ENCODE peak calls at places on chromosomes 16 and 17, in eight cellular contexts. G, L, T, C, Y, Q, D and W are unnamed samples.

GRCh38 chr17:62687997-62688396 is 60.5 kb downstream of the MRC2 start:
- DNase-seq in G (no peak), D (no peak), Y (no peak), T (no peak), C (no peak), L (no peak), Q (no peak), W (no peak)

GRCh38 chr17:76136276-76137025 is 4.6 kb downstream of the FOXJ1 start:
- DNase-seq in C (no peak), T (no peak), D (no peak), L (no peak), G (no peak), Y (no peak), Q (no peak), W (no peak)

GRCh38 chr17:77841742-77842141 is 116.8 kb upstream of the TNRC6C start:
- DNase-seq in G (no peak), C (no peak), L (no peak), T (no peak), D (no peak), Q (no peak), Y (peak), W (no peak)

GRCh38 chr17:56838687-56839086 is 4.7 kb downstream of the DGKE start:
- DNase-seq in C (no peak), L (no peak), T (no peak), Q (no peak), Y (no peak), D (no peak), G (no peak), W (no peak)

GRCh38 chr17:51419476-51419875 is 159.1 kb downstream of the UTP18 start:
- DNase-seq in C (no peak), G (no peak), Y (no peak), Q (no peak), D (no peak), L (no peak), T (no peak), W (no peak)

GRCh38 chr17:16464641-16465312 is 27.2 kb downstream of the LRRC75A start:
- DNase-seq in C (no peak), G (no peak), Y (no peak), T (no peak), L (no peak), D (no peak), Q (no peak), W (no peak)

GRCh38 chr16:56450275-56450889 is 750 bp downstream of the NUDT21 start:
- DNase-seq in D (no peak), Q (no peak), L (peak), Y (no peak), G (no peak), T (no peak), C (peak), W (peak)

GRCh38 chr17:47119746-47120520 is 69.2 kb downstream of the CDC27 start:
- DNase-seq in L (peak), Y (no peak), D (no peak), Q (no peak), G (no peak), T (no peak), C (peak), W (peak)

GRCh38 chr17:27332485-27333409 is 38.8 kb downstream of the WSB1 start:
- DNase-seq in Y (peak), C (peak), Q (peak), G (peak), L (peak), D (peak), T (peak), W (peak)

GRCh38 chr17:31492880-31493655 is 101.6 kb downstream of the RAB11FIP4 start:
- DNase-seq in G (no peak), Y (peak), C (no peak), L (no peak), D (peak), T (peak), Q (peak), W (no peak)

GRCh38 chr16:62276632-62277031 is 240.4 kb upstream of the CDH8 start:
- DNase-seq in D (no peak), Y (no peak), L (no peak), G (no peak), Q (no peak), C (no peak), T (no peak), W (no peak)

GRCh38 chr16:57534881-57535658 is 1.3 kb downstream of the CCDC102A start:
- DNase-seq in L (no peak), D (no peak), C (no peak), G (no peak), T (no peak), Y (no peak), Q (no peak), W (no peak)

GRCh38 chr17:27607692-27608091 is 23.3 kb upstream of the LGALS9 start:
- DNase-seq in D (no peak), Y (no peak), G (no peak), Q (no peak), C (no peak), T (no peak), L (no peak), W (no peak)

GRCh38 chr16:28301154-28301553 is 8.8 kb downstream of the SBK1 start:
- DNase-seq in D (no peak), Y (no peak), T (no peak), G (no peak), C (no peak), Q (no peak), L (no peak), W (no peak)

GRCh38 chr16:28297308-28297707 is 5.0 kb downstream of the SBK1 start:
- DNase-seq in G (no peak), D (no peak), Q (no peak), Y (no peak), L (no peak), C (no peak), T (no peak), W (no peak)

GRCh38 chr16:28300327-28300726 is 8.0 kb downstream of the SBK1 start:
- DNase-seq in Y (no peak), T (no peak), L (no peak), Q (no peak), D (no peak), G (no peak), C (no peak), W (no peak)

GRCh38 chr16:28297784-28298510 is 5.6 kb downstream of the SBK1 start:
- DNase-seq in Y (no peak), C (no peak), T (no peak), G (no peak), L (no peak), Q (no peak), D (no peak), W (no peak)

DNA sequence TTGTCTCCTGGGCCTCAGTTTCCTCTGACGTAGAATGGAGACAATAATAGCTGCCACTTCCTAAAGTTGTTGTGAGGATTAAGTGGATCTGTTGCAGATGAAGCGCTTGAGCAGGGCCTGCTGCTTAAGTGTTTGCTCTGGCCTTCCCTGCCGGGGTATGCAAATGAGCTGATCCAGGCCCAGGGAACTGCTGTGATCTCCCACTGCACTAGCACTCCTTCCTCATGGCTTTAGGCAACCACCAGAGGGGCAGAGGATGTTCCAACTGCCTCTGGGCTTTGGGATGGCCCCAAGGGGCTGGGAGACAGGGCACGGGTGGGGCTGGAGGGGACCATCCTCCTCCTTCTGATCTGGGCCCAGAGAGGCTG is 6.2 kb downstream of the SBK1 start:
- DNase-seq in Q (no peak), L (no peak), Y (no peak), D (no peak), T (no peak), G (peak), C (no peak), W (no peak)
- H3K4me3 ChIP-seq in Q (no peak), L (no peak), Y (no peak), D (no peak), T (no peak), G (no peak), C (no peak), W (no peak)

DNA sequence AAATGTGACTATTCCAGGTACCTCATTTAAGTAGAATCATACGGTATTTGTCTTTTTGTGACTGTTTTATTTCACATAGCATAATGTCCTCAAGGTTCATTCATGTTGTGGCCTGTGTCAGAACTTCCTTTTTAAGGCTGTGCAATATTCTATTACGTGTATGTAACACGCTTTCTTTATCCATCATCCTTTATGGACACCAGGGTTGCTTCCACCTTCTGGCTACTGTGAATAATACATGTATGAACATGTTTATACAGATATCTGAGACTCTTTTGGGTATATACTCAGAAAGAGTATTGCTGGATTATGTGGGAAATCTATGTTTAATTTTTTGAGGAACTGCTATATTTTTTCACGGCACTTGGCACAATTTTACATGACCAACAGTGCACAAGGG is 28.7 kb upstream of the RSL1D1 start:
- DNase-seq in C (no peak), G (no peak), D (no peak), L (no peak), T (no peak), Y (no peak), Q (no peak), W (no peak)
- TF ChIP-seq CTCF in C (no peak), G (no peak), D (no peak), L (no peak), T (no peak), Y (no peak), Q (no peak), W (no peak)

GRCh38 chr17:14011740-14012405 is 57.4 kb upstream of the COX10 start:
- DNase-seq in G (no peak), D (no peak), Y (peak), T (no peak), C (no peak), L (no peak), Q (peak), W (no peak)

GRCh38 chr17:14019186-14019956 is 49.9 kb upstream of the COX10 start:
- DNase-seq in D (no peak), T (no peak), L (peak), C (peak), G (no peak), Q (no peak), Y (no peak), W (peak)

GRCh38 chr17:14016858-14017257 is 52.4 kb upstream of the COX10 start:
- DNase-seq in Q (no peak), D (no peak), T (no peak), L (no peak), C (no peak), G (no peak), Y (no peak), W (no peak)

GRCh38 chr17:14014647-14015046 is 54.7 kb upstream of the COX10 start:
- DNase-seq in Y (no peak), L (no peak), C (peak), Q (no peak), D (no peak), T (no peak), G (no peak), W (peak)

GRCh38 chr17:14015286-14015685 is 54.0 kb upstream of the COX10 start:
- DNase-seq in T (no peak), C (no peak), L (no peak), Q (no peak), Y (no peak), D (no peak), G (no peak), W (no peak)
- H3K4me3 ChIP-seq in T (peak), C (no peak), L (no peak), Q (no peak), Y (no peak), D (no peak), G (peak), W (no peak)

DNA sequence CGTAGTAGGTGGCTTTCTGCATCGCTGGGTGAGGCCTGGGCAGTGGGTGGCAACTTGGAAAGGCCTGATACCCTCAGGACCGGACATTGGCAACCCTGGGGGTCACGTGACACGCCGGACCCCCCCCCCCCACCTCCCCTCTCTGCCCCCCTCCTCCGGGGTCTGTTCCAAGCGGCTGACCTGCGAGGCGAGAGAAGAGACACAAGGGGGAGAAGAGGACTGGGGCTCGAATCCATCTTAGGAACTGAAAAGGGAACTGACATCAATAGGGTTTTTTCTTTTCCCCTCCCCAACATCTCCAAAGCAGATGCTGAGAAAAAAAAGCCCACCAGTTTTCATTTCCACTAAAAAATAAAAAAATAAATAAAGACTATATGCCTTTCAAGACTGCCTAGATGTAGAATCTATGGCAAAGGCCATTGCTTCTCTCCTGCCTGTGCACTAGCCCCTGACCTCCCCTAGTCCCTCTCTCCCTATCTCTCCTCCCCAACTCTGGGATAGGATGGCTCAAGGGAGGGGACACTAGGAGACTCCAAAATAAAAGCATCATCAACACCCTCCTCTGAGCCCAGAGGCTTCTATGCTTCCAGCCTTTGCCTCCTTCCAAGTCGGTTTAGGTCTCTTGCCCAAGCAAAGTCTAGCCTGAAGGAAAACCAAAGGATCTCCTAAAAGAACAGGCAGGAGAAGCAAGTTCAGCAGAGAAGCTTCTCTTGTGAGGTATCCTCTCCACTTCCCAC is 7.7 kb upstream of the HOXB2 start:
- DNase-seq in D (no peak), G (no peak), Q (no peak), T (no peak), L (no peak), C (no peak), Y (no peak), W (no peak)
- TF ChIP-seq CTCF in D (no peak), G (no peak), Q (no peak), T (no peak), L (no peak), C (no peak), Y (no peak), W (no peak)

DNA sequence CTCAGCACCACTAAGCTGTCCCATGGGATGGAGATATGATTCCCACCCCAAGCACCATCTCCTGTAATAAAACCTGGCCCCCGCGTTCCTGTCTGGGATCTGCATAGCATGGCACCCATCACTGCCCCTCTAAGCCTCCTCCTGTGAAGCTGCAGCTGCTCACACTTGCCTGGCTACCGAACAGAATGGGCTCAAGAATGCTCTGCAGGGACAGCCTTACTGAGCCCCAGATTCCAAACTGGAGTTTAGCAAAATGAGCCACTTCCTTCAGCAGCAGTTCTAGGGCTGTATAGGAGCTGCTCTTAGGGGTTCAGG is 256.1 kb downstream of the CPPED1 start:
- DNase-seq in C (no peak), D (no peak), G (no peak), Q (no peak), Y (no peak), L (no peak), T (no peak), W (no peak)
- H3K4me3 ChIP-seq in C (no peak), D (no peak), G (no peak), Q (no peak), Y (no peak), L (no peak), T (no peak), W (no peak)